ENCODE peak calls at places on chromosomes 4 and X, in nine cellular contexts. L is D721Med; N is amniotic stem cell; X is central memory CD8-positive, alpha-beta T cell; T is neuronal stem cell; A is mesenchymal stem cell; D is NCI-H1436 treated with DMSO at 0.1 percent for 48 hours; V is uterus; K is IMR-90. E is an unnamed sample.

GRCh38 chrX:100410083-100410590 is at the start of gene PCDH19:
- DNase-seq in L (peak; percentile 72), N (no peak), X (no peak), T (no peak), A (peak; percentile 43), D (no peak), V (peak; percentile 55), K (peak; percentile 17), E (peak; percentile 76)

GRCh38 chr4:6781113-6781512 is 1.4 kb upstream of the KIAA0232 start:
- DNase-seq in L (no peak), N (no peak), X (no peak), T (no peak), A (no peak), D (no peak), V (peak; percentile 16), K (no peak), E (no peak)

GRCh38 chr4:95545526-95545925 is 3.2 kb downstream of the UNC5C start:
- DNase-seq in L (no peak), N (no peak), X (no peak), T (no peak), A (peak; percentile 57), D (no peak), V (no peak), K (no peak), E (no peak)

GRCh38 chr4:8200302-8200975 is 1.3 kb downstream of the SH3TC1 start:
- DNase-seq in L (no peak), N (no peak), X (no peak), T (no peak), A (peak; percentile 28), D (no peak), V (no peak), K (peak; percentile 31), E (no peak)

GRCh38 chr4:98838528-98838927 is 90.4 kb downstream of the EIF4E start:
- DNase-seq in L (no peak), N (no peak), X (no peak), T (no peak), A (no peak), D (no peak), V (no peak), K (no peak), E (no peak)

GRCh38 chr4:120843840-120844527 is 78.5 kb downstream of the PRDM5 start:
- DNase-seq in L (no peak), N (no peak), X (no peak), T (no peak), A (no peak), D (no peak), V (no peak), K (no peak), E (no peak)

GRCh38 chrX:33045245-33045644 is 166.1 kb downstream of the DMD start:
- DNase-seq in L (no peak), N (no peak), X (no peak), T (no peak), A (no peak), D (no peak), V (no peak), K (no peak), E (no peak)

GRCh38 chrX:55210931-55211677 is 9.0 kb upstream of the PAGE5 start:
- DNase-seq in L (no peak), N (no peak), X (no peak), T (no peak), A (no peak), D (no peak), V (no peak), K (no peak), E (no peak)

GRCh38 chr4:125283702-125284279 is 31.0 kb upstream of the FAT4 start:
- DNase-seq in L (no peak), N (no peak), X (no peak), T (no peak), A (peak; percentile 42), D (no peak), V (no peak), K (peak; percentile 51), E (no peak)

GRCh38 chr4:56261027-56261426 is 126.3 kb downstream of the AASDH start:
- DNase-seq in L (no peak), N (no peak), X (no peak), T (no peak), A (no peak), D (no peak), V (no peak), K (no peak), E (no peak)

E was measured in mesothelial cell of epicardium.